ENCODE peak calls at places on chromosomes 3 and 15, in eight cellular contexts. O is stimulated activated CD4-positive, alpha-beta T cell treated with anti-CD3 and anti-CD28 coated beads, Interleukin-1b, Interleukin-23, amount 100 ng/mL, for 48 hours; T is NCI-H1092; I is cardiac septum; D is cardiac fibroblast; W is WTC11; G is amniotic stem cell; J is activated CD4-positive, CD25-positive, alpha-beta regulatory T cell treated with anti-CD3 and anti-CD28 coated beads, Interleukin-2, amount 50 U/mL, for 72 hours. V is an unnamed sample.

GRCh38 chr15:38854506-38854905 is 289.9 kb upstream of the RASGRP1 start:
- DNase-seq in O (no peak), T (no peak), I (no peak), D (no peak), W (no peak), G (no peak), J (no peak), V (no peak)

GRCh38 chr15:31511707-31512310 is 185.2 kb downstream of the KLF13 start:
- DNase-seq in O (peak; percentile 16), T (no peak), I (no peak), D (no peak), W (no peak), G (no peak), J (peak; percentile 53), V (no peak)

GRCh38 chr3:128923607-128924385 is 44.4 kb downstream of the ACAD9 start:
- DNase-seq in O (no peak), T (no peak), I (no peak), D (no peak), W (no peak), G (no peak), J (no peak), V (no peak)

GRCh38 chr3:114445233-114445632 is 151.4 kb downstream of the TIGIT start:
- DNase-seq in O (no peak), T (no peak), I (no peak), D (peak; percentile 19), W (no peak), G (no peak), J (no peak), V (no peak)

GRCh38 chr3:45553469-45553974 is 41.0 kb upstream of the LIMD1 start:
- DNase-seq in O (no peak), T (no peak), I (peak; percentile 83), D (peak; percentile 53), W (no peak), G (no peak), J (no peak), V (no peak)

GRCh38 chr15:70323111-70323851 is 225.6 kb upstream of the TLE3 start:
- DNase-seq in O (no peak), T (no peak), I (no peak), D (no peak), W (no peak), G (no peak), J (no peak), V (no peak)

GRCh38 chr3:88779482-88779881 is 327.9 kb upstream of the EPHA3 start:
- DNase-seq in O (no peak), T (no peak), I (no peak), D (no peak), W (no peak), G (no peak), J (no peak), V (no peak)

GRCh38 chr3:115855911-115856310 is 232.6 kb downstream of the GAP43 start:
- DNase-seq in O (no peak), T (no peak), I (no peak), D (peak; percentile 39), W (no peak), G (no peak), J (no peak), V (no peak)

GRCh38 chr15:92810418-92811138 is 89.5 kb upstream of the CHD2 start:
- DNase-seq in O (peak; percentile 28), T (peak; percentile 65), I (peak; percentile 79), D (peak; percentile 81), W (no peak), G (peak; percentile 58), J (peak; percentile 46), V (no peak)

GRCh38 chr3:150409125-150409526 is 1.0 kb downstream of the TSC22D2 start:
- DNase-seq in O (no peak), T (no peak), I (no peak), D (no peak), W (no peak), G (no peak), J (no peak), V (no peak)

GRCh38 chr3:66115858-66116654 is 77.3 kb upstream of the MAGI1 start:
- DNase-seq in O (no peak), T (no peak), I (peak; percentile 81), D (peak; percentile 98), W (peak; percentile 37), G (peak; percentile 59), J (no peak), V (peak; percentile 90)

GRCh38 chr15:65577129-65577996 is 33.6 kb downstream of the INTS14 start:
- DNase-seq in O (no peak), T (no peak), I (no peak), D (no peak), W (no peak), G (no peak), J (no peak), V (no peak)

GRCh38 chr3:182509844-182510460 is 283.4 kb upstream of the ATP11B start:
- DNase-seq in O (no peak), T (no peak), I (no peak), D (no peak), W (no peak), G (no peak), J (no peak), V (peak; percentile 57)

GRCh38 chr3:31077021-31077601 is 182.7 kb upstream of the GADL1 start:
- DNase-seq in O (peak; percentile 62), T (no peak), I (no peak), D (peak; percentile 90), W (no peak), G (peak; percentile 51), J (peak; percentile 39), V (peak; percentile 84)

GRCh38 chr3:45950686-45951600 is 7.7 kb downstream of the CXCR6 start:
- DNase-seq in O (peak; percentile 67), T (no peak), I (peak; percentile 53), D (no peak), W (no peak), G (no peak), J (no peak), V (no peak)

GRCh38 chr3:194276768-194277546 is 74.2 kb downstream of the CPN2 start:
- DNase-seq in O (no peak), T (peak; percentile 49), I (peak; percentile 76), D (peak; percentile 21), W (peak; percentile 12), G (no peak), J (no peak), V (no peak)

V was measured in SJSA1.